ENCODE peak calls at places on chromosomes 16 and 17, in ten cellular contexts. One of them, this sample, is unnamed.

GRCh38 chr16:27529962-27530361 is 19.8 kb downstream of the GTF3C1 start:
- DNase-seq in effector memory CD4-positive, alpha-beta T cell: no peak
- DNase-seq in stimulated activated naive CD8-positive, alpha-beta T cell treated with anti-CD3 and anti-CD28 coated beads, Interleukin-15, Interleukin-2, amounts not matched to agents 100 U/mL and 50 U/mL, for 24 hours: no peak
- DNase-seq in EL: peak; percentile 87
- DNase-seq in effector memory CD8-positive, alpha-beta T cell: no peak
- DNase-seq in non-pigmented ciliary epithelial cell: peak; percentile 40
- DNase-seq in SHP77: no peak
- DNase-seq in activated effector memory CD4-positive, alpha-beta T cell treated with anti-CD3 and anti-CD28 coated beads, Interleukin-2, amount 50 U/mL, for 16 hours: no peak
- DNase-seq in body of pancreas: no peak
- DNase-seq in stimulated activated naive CD4-positive, alpha-beta T cell treated with Interleukin-2 at 50 U/mL for 16 hours: no peak
- DNase-seq in this sample: no peak

GRCh38 chr17:31492880-31493655 is 101.6 kb downstream of the RAB11FIP4 start:
- DNase-seq in effector memory CD4-positive, alpha-beta T cell: peak; percentile 45
- DNase-seq in stimulated activated naive CD8-positive, alpha-beta T cell treated with anti-CD3 and anti-CD28 coated beads, Interleukin-15, Interleukin-2, amounts not matched to agents 100 U/mL and 50 U/mL, for 24 hours: peak; percentile 82
- DNase-seq in EL: no peak
- DNase-seq in effector memory CD8-positive, alpha-beta T cell: no peak
- DNase-seq in non-pigmented ciliary epithelial cell: no peak
- DNase-seq in SHP77: no peak
- DNase-seq in activated effector memory CD4-positive, alpha-beta T cell treated with anti-CD3 and anti-CD28 coated beads, Interleukin-2, amount 50 U/mL, for 16 hours: peak; percentile 90
- DNase-seq in body of pancreas: no peak
- DNase-seq in stimulated activated naive CD4-positive, alpha-beta T cell treated with Interleukin-2 at 50 U/mL for 16 hours: peak; percentile 87
- DNase-seq in this sample: no peak

GRCh38 chr17:21467739-21468490 is 91.8 kb downstream of the KCNJ12 start:
- DNase-seq in effector memory CD4-positive, alpha-beta T cell: no peak
- DNase-seq in stimulated activated naive CD8-positive, alpha-beta T cell treated with anti-CD3 and anti-CD28 coated beads, Interleukin-15, Interleukin-2, amounts not matched to agents 100 U/mL and 50 U/mL, for 24 hours: no peak
- DNase-seq in EL: no peak
- DNase-seq in effector memory CD8-positive, alpha-beta T cell: no peak
- DNase-seq in non-pigmented ciliary epithelial cell: no peak
- DNase-seq in SHP77: no peak
- DNase-seq in activated effector memory CD4-positive, alpha-beta T cell treated with anti-CD3 and anti-CD28 coated beads, Interleukin-2, amount 50 U/mL, for 16 hours: no peak
- DNase-seq in body of pancreas: no peak
- DNase-seq in stimulated activated naive CD4-positive, alpha-beta T cell treated with Interleukin-2 at 50 U/mL for 16 hours: no peak
- DNase-seq in this sample: no peak

GRCh38 chr17:17785407-17785806 is 51.4 kb downstream of the SREBF1 start:
- DNase-seq in effector memory CD4-positive, alpha-beta T cell: no peak
- DNase-seq in stimulated activated naive CD8-positive, alpha-beta T cell treated with anti-CD3 and anti-CD28 coated beads, Interleukin-15, Interleukin-2, amounts not matched to agents 100 U/mL and 50 U/mL, for 24 hours: no peak
- DNase-seq in EL: no peak
- DNase-seq in effector memory CD8-positive, alpha-beta T cell: no peak
- DNase-seq in non-pigmented ciliary epithelial cell: no peak
- DNase-seq in SHP77: no peak
- DNase-seq in activated effector memory CD4-positive, alpha-beta T cell treated with anti-CD3 and anti-CD28 coated beads, Interleukin-2, amount 50 U/mL, for 16 hours: no peak
- DNase-seq in body of pancreas: peak; percentile 48
- DNase-seq in stimulated activated naive CD4-positive, alpha-beta T cell treated with Interleukin-2 at 50 U/mL for 16 hours: no peak
- DNase-seq in this sample: no peak

GRCh38 chr16:11038777-11039176 is 94.4 kb downstream of the CLEC16A start:
- DNase-seq in effector memory CD4-positive, alpha-beta T cell: no peak
- DNase-seq in stimulated activated naive CD8-positive, alpha-beta T cell treated with anti-CD3 and anti-CD28 coated beads, Interleukin-15, Interleukin-2, amounts not matched to agents 100 U/mL and 50 U/mL, for 24 hours: no peak
- DNase-seq in EL: no peak
- DNase-seq in effector memory CD8-positive, alpha-beta T cell: no peak
- DNase-seq in non-pigmented ciliary epithelial cell: no peak
- DNase-seq in SHP77: no peak
- DNase-seq in activated effector memory CD4-positive, alpha-beta T cell treated with anti-CD3 and anti-CD28 coated beads, Interleukin-2, amount 50 U/mL, for 16 hours: peak; percentile 10
- DNase-seq in body of pancreas: no peak
- DNase-seq in stimulated activated naive CD4-positive, alpha-beta T cell treated with Interleukin-2 at 50 U/mL for 16 hours: no peak
- DNase-seq in this sample: no peak

GRCh38 chr17:42989146-42989545 is 8.8 kb downstream of the RUNDC1 start:
- DNase-seq in effector memory CD4-positive, alpha-beta T cell: no peak
- DNase-seq in stimulated activated naive CD8-positive, alpha-beta T cell treated with anti-CD3 and anti-CD28 coated beads, Interleukin-15, Interleukin-2, amounts not matched to agents 100 U/mL and 50 U/mL, for 24 hours: no peak
- DNase-seq in EL: peak; percentile 39
- DNase-seq in effector memory CD8-positive, alpha-beta T cell: no peak
- DNase-seq in non-pigmented ciliary epithelial cell: no peak
- DNase-seq in SHP77: no peak
- DNase-seq in activated effector memory CD4-positive, alpha-beta T cell treated with anti-CD3 and anti-CD28 coated beads, Interleukin-2, amount 50 U/mL, for 16 hours: peak; percentile 21
- DNase-seq in body of pancreas: no peak
- DNase-seq in stimulated activated naive CD4-positive, alpha-beta T cell treated with Interleukin-2 at 50 U/mL for 16 hours: no peak
- DNase-seq in this sample: no peak

GRCh38 chr17:74807925-74808324 is 31.8 kb upstream of the NAT9 start:
- DNase-seq in effector memory CD4-positive, alpha-beta T cell: no peak
- DNase-seq in stimulated activated naive CD8-positive, alpha-beta T cell treated with anti-CD3 and anti-CD28 coated beads, Interleukin-15, Interleukin-2, amounts not matched to agents 100 U/mL and 50 U/mL, for 24 hours: no peak
- DNase-seq in EL: no peak
- DNase-seq in effector memory CD8-positive, alpha-beta T cell: no peak
- DNase-seq in non-pigmented ciliary epithelial cell: no peak
- DNase-seq in SHP77: peak; percentile 67
- DNase-seq in activated effector memory CD4-positive, alpha-beta T cell treated with anti-CD3 and anti-CD28 coated beads, Interleukin-2, amount 50 U/mL, for 16 hours: no peak
- DNase-seq in body of pancreas: no peak
- DNase-seq in stimulated activated naive CD4-positive, alpha-beta T cell treated with Interleukin-2 at 50 U/mL for 16 hours: no peak
- DNase-seq in this sample: no peak

GRCh38 chr16:87882436-87883019 is 13.2 kb upstream of the SLC7A5 start:
- DNase-seq in effector memory CD4-positive, alpha-beta T cell: no peak
- DNase-seq in stimulated activated naive CD8-positive, alpha-beta T cell treated with anti-CD3 and anti-CD28 coated beads, Interleukin-15, Interleukin-2, amounts not matched to agents 100 U/mL and 50 U/mL, for 24 hours: no peak
- DNase-seq in EL: no peak
- DNase-seq in effector memory CD8-positive, alpha-beta T cell: no peak
- DNase-seq in non-pigmented ciliary epithelial cell: no peak
- DNase-seq in SHP77: no peak
- DNase-seq in activated effector memory CD4-positive, alpha-beta T cell treated with anti-CD3 and anti-CD28 coated beads, Interleukin-2, amount 50 U/mL, for 16 hours: no peak
- DNase-seq in body of pancreas: no peak
- DNase-seq in stimulated activated naive CD4-positive, alpha-beta T cell treated with Interleukin-2 at 50 U/mL for 16 hours: no peak
- DNase-seq in this sample: no peak

GRCh38 chr16:70651524-70651923 is 5.2 kb downstream of the IL34 start:
- DNase-seq in effector memory CD4-positive, alpha-beta T cell: no peak
- DNase-seq in stimulated activated naive CD8-positive, alpha-beta T cell treated with anti-CD3 and anti-CD28 coated beads, Interleukin-15, Interleukin-2, amounts not matched to agents 100 U/mL and 50 U/mL, for 24 hours: no peak
- DNase-seq in EL: no peak
- DNase-seq in effector memory CD8-positive, alpha-beta T cell: no peak
- DNase-seq in non-pigmented ciliary epithelial cell: no peak
- DNase-seq in SHP77: no peak
- DNase-seq in activated effector memory CD4-positive, alpha-beta T cell treated with anti-CD3 and anti-CD28 coated beads, Interleukin-2, amount 50 U/mL, for 16 hours: no peak
- DNase-seq in body of pancreas: no peak
- DNase-seq in stimulated activated naive CD4-positive, alpha-beta T cell treated with Interleukin-2 at 50 U/mL for 16 hours: no peak
- DNase-seq in this sample: no peak

This sample was measured in effector CD8-positive, alpha-beta T cell.